ENCODE peak calls at places on chromosomes 12 and 14, in nine cellular contexts. One of them, this sample, is unnamed.

GRCh38 chr14:79056879-79057278 is 886.7 kb downstream of the NRXN3 start:
- DNase-seq in GM23248: peak; percentile 22
- DNase-seq in adrenal gland: no peak
- DNase-seq in stromal cell of bone marrow: no peak
- DNase-seq in NCI-H2081: no peak
- DNase-seq in stimulated activated CD4-positive, alpha-beta T cell treated with anti-CD3 and anti-CD28 coated beads, Interleukin-4, amount 100 ng/mL, for 24 hours: no peak
- DNase-seq in Right ventricle myocardium inferior: no peak
- DNase-seq in DMS53: no peak
- DNase-seq in RCC 7860: no peak
- DNase-seq in this sample: no peak

GRCh38 chr12:3353621-3354020 is 137.4 kb upstream of the PRMT8 start:
- DNase-seq in GM23248: no peak
- DNase-seq in adrenal gland: no peak
- DNase-seq in stromal cell of bone marrow: no peak
- DNase-seq in NCI-H2081: no peak
- DNase-seq in stimulated activated CD4-positive, alpha-beta T cell treated with anti-CD3 and anti-CD28 coated beads, Interleukin-4, amount 100 ng/mL, for 24 hours: no peak
- DNase-seq in Right ventricle myocardium inferior: no peak
- DNase-seq in DMS53: no peak
- DNase-seq in RCC 7860: no peak
- DNase-seq in this sample: no peak

GRCh38 chr12:1855241-1855640 is 34.9 kb downstream of the LRTM2 start:
- DNase-seq in GM23248: peak; percentile 43
- DNase-seq in adrenal gland: no peak
- DNase-seq in stromal cell of bone marrow: no peak
- DNase-seq in NCI-H2081: no peak
- DNase-seq in stimulated activated CD4-positive, alpha-beta T cell treated with anti-CD3 and anti-CD28 coated beads, Interleukin-4, amount 100 ng/mL, for 24 hours: no peak
- DNase-seq in Right ventricle myocardium inferior: no peak
- DNase-seq in DMS53: peak; percentile 67
- DNase-seq in RCC 7860: no peak
- DNase-seq in this sample: no peak

GRCh38 chr12:120229071-120229582 is 28.2 kb upstream of the RPLP0 start:
- DNase-seq in GM23248: no peak
- DNase-seq in adrenal gland: peak; percentile 71
- DNase-seq in stromal cell of bone marrow: no peak
- DNase-seq in NCI-H2081: no peak
- DNase-seq in stimulated activated CD4-positive, alpha-beta T cell treated with anti-CD3 and anti-CD28 coated beads, Interleukin-4, amount 100 ng/mL, for 24 hours: no peak
- DNase-seq in Right ventricle myocardium inferior: no peak
- DNase-seq in DMS53: peak; percentile 52
- DNase-seq in RCC 7860: peak; percentile 56
- DNase-seq in this sample: no peak

GRCh38 chr14:77181603-77182437 is at the start of gene TMEM63C:
- DNase-seq in GM23248: peak; percentile 6
- DNase-seq in adrenal gland: peak; percentile 64
- DNase-seq in stromal cell of bone marrow: no peak
- DNase-seq in NCI-H2081: peak; percentile 97
- DNase-seq in stimulated activated CD4-positive, alpha-beta T cell treated with anti-CD3 and anti-CD28 coated beads, Interleukin-4, amount 100 ng/mL, for 24 hours: peak; percentile 57
- DNase-seq in Right ventricle myocardium inferior: no peak
- DNase-seq in DMS53: peak; percentile 96
- DNase-seq in RCC 7860: no peak
- DNase-seq in this sample: peak; percentile 61

GRCh38 chr12:47889040-47889439 is 15.8 kb downstream of the VDR start:
- DNase-seq in GM23248: peak; percentile 11
- DNase-seq in adrenal gland: no peak
- DNase-seq in stromal cell of bone marrow: no peak
- DNase-seq in NCI-H2081: no peak
- DNase-seq in stimulated activated CD4-positive, alpha-beta T cell treated with anti-CD3 and anti-CD28 coated beads, Interleukin-4, amount 100 ng/mL, for 24 hours: no peak
- DNase-seq in Right ventricle myocardium inferior: no peak
- DNase-seq in DMS53: no peak
- DNase-seq in RCC 7860: no peak
- DNase-seq in this sample: no peak

GRCh38 chr12:7369274-7369729 is 65.4 kb downstream of the ACSM4 start:
- DNase-seq in GM23248: peak; percentile 66
- DNase-seq in adrenal gland: no peak
- DNase-seq in stromal cell of bone marrow: no peak
- DNase-seq in NCI-H2081: no peak
- DNase-seq in stimulated activated CD4-positive, alpha-beta T cell treated with anti-CD3 and anti-CD28 coated beads, Interleukin-4, amount 100 ng/mL, for 24 hours: no peak
- DNase-seq in Right ventricle myocardium inferior: peak; percentile 72
- DNase-seq in DMS53: peak; percentile 98
- DNase-seq in RCC 7860: peak; percentile 91
- DNase-seq in this sample: no peak

GRCh38 chr12:91965781-91966180 is 179.9 kb downstream of the BTG1 start:
- DNase-seq in GM23248: no peak
- DNase-seq in adrenal gland: no peak
- DNase-seq in stromal cell of bone marrow: no peak
- DNase-seq in NCI-H2081: no peak
- DNase-seq in stimulated activated CD4-positive, alpha-beta T cell treated with anti-CD3 and anti-CD28 coated beads, Interleukin-4, amount 100 ng/mL, for 24 hours: no peak
- DNase-seq in Right ventricle myocardium inferior: no peak
- DNase-seq in DMS53: no peak
- DNase-seq in RCC 7860: no peak
- DNase-seq in this sample: no peak

GRCh38 chr14:69712637-69713088 is 54.3 kb upstream of the SRSF5 start:
- DNase-seq in GM23248: no peak
- DNase-seq in adrenal gland: peak; percentile 64
- DNase-seq in stromal cell of bone marrow: no peak
- DNase-seq in NCI-H2081: peak; percentile 70
- DNase-seq in stimulated activated CD4-positive, alpha-beta T cell treated with anti-CD3 and anti-CD28 coated beads, Interleukin-4, amount 100 ng/mL, for 24 hours: no peak
- DNase-seq in Right ventricle myocardium inferior: peak; percentile 72
- DNase-seq in DMS53: peak; percentile 81
- DNase-seq in RCC 7860: no peak
- DNase-seq in this sample: no peak

GRCh38 chr14:92551066-92551841 is 37.7 kb downstream of the RIN3 start:
- DNase-seq in GM23248: no peak
- DNase-seq in adrenal gland: no peak
- DNase-seq in stromal cell of bone marrow: no peak
- DNase-seq in NCI-H2081: no peak
- DNase-seq in stimulated activated CD4-positive, alpha-beta T cell treated with anti-CD3 and anti-CD28 coated beads, Interleukin-4, amount 100 ng/mL, for 24 hours: no peak
- DNase-seq in Right ventricle myocardium inferior: no peak
- DNase-seq in DMS53: no peak
- DNase-seq in RCC 7860: no peak
- DNase-seq in this sample: no peak

GRCh38 chr14:92160619-92161018 is 38.9 kb downstream of the CPSF2 start:
- DNase-seq in GM23248: peak; percentile 93
- DNase-seq in adrenal gland: peak; percentile 64
- DNase-seq in stromal cell of bone marrow: peak; percentile 85
- DNase-seq in NCI-H2081: no peak
- DNase-seq in stimulated activated CD4-positive, alpha-beta T cell treated with anti-CD3 and anti-CD28 coated beads, Interleukin-4, amount 100 ng/mL, for 24 hours: no peak
- DNase-seq in Right ventricle myocardium inferior: no peak
- DNase-seq in DMS53: no peak
- DNase-seq in RCC 7860: no peak
- DNase-seq in this sample: no peak

GRCh38 chr12:110279976-110280783 is 867 bp upstream of the ATP2A2 start:
- DNase-seq in GM23248: peak; percentile 77
- DNase-seq in adrenal gland: peak; percentile 45
- DNase-seq in stromal cell of bone marrow: no peak
- DNase-seq in NCI-H2081: peak; percentile 56
- DNase-seq in stimulated activated CD4-positive, alpha-beta T cell treated with anti-CD3 and anti-CD28 coated beads, Interleukin-4, amount 100 ng/mL, for 24 hours: peak; percentile 64
- DNase-seq in Right ventricle myocardium inferior: peak; percentile 77
- DNase-seq in DMS53: peak; percentile 88
- DNase-seq in RCC 7860: peak; percentile 54
- DNase-seq in this sample: peak; percentile 59

This sample was measured in NCI-H1930.